ENCODE peak calls at places on chromosome 16, in five cellular contexts. One of them, this sample, is unnamed.

GRCh38 chr16:14232106-14232890 is 161.2 kb downstream of the MRTFB start:
- DNase-seq in SK-N-SH: no peak
- DNase-seq in HCT116: no peak
- DNase-seq in HepG2: no peak
- DNase-seq in GM12878: no peak
- DNase-seq in this sample: no peak

GRCh38 chr16:87780385-87780989 is 14.7 kb upstream of the KLHDC4 start:
- DNase-seq in HCT116: no peak
- DNase-seq in HepG2: no peak
- DNase-seq in GM12878: peak; percentile 87
- DNase-seq in SK-N-SH: no peak
- DNase-seq in this sample: no peak

GRCh38 chr16:30757316-30757715 is 4.5 kb downstream of the CFAP119 start:
- DNase-seq in GM12878: no peak
- DNase-seq in SK-N-SH: no peak
- DNase-seq in HCT116: no peak
- DNase-seq in HepG2: no peak
- DNase-seq in this sample: no peak

GRCh38 chr16:88778541-88779065 is 6.4 kb downstream of the PIEZO1 start:
- DNase-seq in GM12878: no peak
- DNase-seq in HepG2: no peak
- DNase-seq in HCT116: no peak
- DNase-seq in SK-N-SH: no peak
- DNase-seq in this sample: no peak

GRCh38 chr16:72946063-72946462 is 101.9 kb downstream of the ZFHX3 start:
- DNase-seq in GM12878: no peak
- DNase-seq in SK-N-SH: no peak
- DNase-seq in HCT116: no peak
- DNase-seq in HepG2: no peak
- DNase-seq in this sample: no peak

GRCh38 chr16:1260101-1260670 is 4.3 kb downstream of the TPSD1 start:
- DNase-seq in HepG2: no peak
- DNase-seq in GM12878: no peak
- DNase-seq in SK-N-SH: no peak
- DNase-seq in HCT116: no peak
- DNase-seq in this sample: no peak

GRCh38 chr16:11698271-11698689 is 30.0 kb downstream of the SNN start:
- DNase-seq in GM12878: no peak
- DNase-seq in SK-N-SH: no peak
- DNase-seq in HepG2: no peak
- DNase-seq in HCT116: no peak
- DNase-seq in this sample: no peak

GRCh38 chr16:68779891-68780290 is 42.8 kb downstream of the CDH1 start:
- DNase-seq in HCT116: no peak
- DNase-seq in GM12878: no peak
- DNase-seq in SK-N-SH: no peak
- DNase-seq in HepG2: peak; percentile 30
- DNase-seq in this sample: peak; percentile 54

GRCh38 chr16:84277244-84277823 is 17.3 kb upstream of the WFDC1 start:
- DNase-seq in HepG2: peak; percentile 51
- DNase-seq in SK-N-SH: peak; percentile 79
- DNase-seq in GM12878: no peak
- DNase-seq in HCT116: peak; percentile 48
- DNase-seq in this sample: peak; percentile 75

GRCh38 chr16:64641343-64641742 is 480.5 kb downstream of the CDH11 start:
- DNase-seq in GM12878: no peak
- DNase-seq in HCT116: no peak
- DNase-seq in HepG2: no peak
- DNase-seq in SK-N-SH: no peak
- DNase-seq in this sample: no peak

GRCh38 chr16:26889751-26890150 is 177.0 kb upstream of the C16orf82 start:
- DNase-seq in SK-N-SH: no peak
- DNase-seq in HCT116: no peak
- DNase-seq in GM12878: no peak
- DNase-seq in HepG2: no peak
- DNase-seq in this sample: no peak

GRCh38 chr16:89201467-89202377 is 1.4 kb upstream of the SLC22A31 start:
- DNase-seq in HCT116: peak; percentile 84
- DNase-seq in SK-N-SH: peak; percentile 98
- DNase-seq in HepG2: peak; percentile 78
- DNase-seq in GM12878: no peak
- DNase-seq in this sample: peak; percentile 95

GRCh38 chr16:26442333-26442732 is 624.4 kb upstream of the C16orf82 start:
- DNase-seq in GM12878: no peak
- DNase-seq in HepG2: no peak
- DNase-seq in SK-N-SH: no peak
- DNase-seq in HCT116: no peak
- DNase-seq in this sample: no peak

GRCh38 chr16:88019847-88020512 is 68.7 kb downstream of the BANP start:
- DNase-seq in HepG2: no peak
- DNase-seq in GM12878: no peak
- DNase-seq in HCT116: no peak
- DNase-seq in SK-N-SH: peak; percentile 52
- DNase-seq in this sample: no peak

GRCh38 chr16:79088971-79089370 is 511.6 kb downstream of the MAF start:
- DNase-seq in HCT116: no peak
- DNase-seq in GM12878: no peak
- DNase-seq in SK-N-SH: no peak
- DNase-seq in HepG2: no peak
- DNase-seq in this sample: no peak

GRCh38 chr16:49637933-49638695 is 217.8 kb downstream of the ZNF423 start:
- DNase-seq in GM12878: no peak
- DNase-seq in SK-N-SH: no peak
- DNase-seq in HCT116: no peak
- DNase-seq in HepG2: no peak
- DNase-seq in this sample: no peak

GRCh38 chr16:50381679-50382440 is 13.1 kb upstream of the BRD7 start:
- DNase-seq in HCT116: no peak
- DNase-seq in SK-N-SH: no peak
- DNase-seq in HepG2: peak; percentile 68
- DNase-seq in GM12878: no peak
- DNase-seq in this sample: no peak

GRCh38 chr16:84755004-84755672 is 55.3 kb downstream of the USP10 start:
- DNase-seq in SK-N-SH: no peak
- DNase-seq in GM12878: no peak
- DNase-seq in HCT116: no peak
- DNase-seq in HepG2: no peak
- DNase-seq in this sample: no peak

GRCh38 chr16:53055603-53056527 is 1.1 kb downstream of the CHD9 start:
- DNase-seq in HepG2: peak; percentile 70
- DNase-seq in GM12878: no peak
- DNase-seq in HCT116: no peak
- DNase-seq in SK-N-SH: peak; percentile 43
- DNase-seq in this sample: peak; percentile 27

GRCh38 chr16:14418795-14419225 is 211.2 kb downstream of the PARN start:
- DNase-seq in GM12878: no peak
- DNase-seq in SK-N-SH: no peak
- DNase-seq in HCT116: no peak
- DNase-seq in HepG2: no peak
- DNase-seq in this sample: no peak

GRCh38 chr16:87329436-87330256 is 12.5 kb upstream of the C16orf95 start:
- DNase-seq in GM12878: no peak
- DNase-seq in HepG2: no peak
- DNase-seq in SK-N-SH: no peak
- DNase-seq in HCT116: no peak
- DNase-seq in this sample: no peak

GRCh38 chr16:63461248-63461841 is 1425.1 kb upstream of the CDH8 start:
- DNase-seq in SK-N-SH: peak; percentile 18
- DNase-seq in HepG2: peak; percentile 25
- DNase-seq in GM12878: no peak
- DNase-seq in HCT116: no peak
- DNase-seq in this sample: peak; percentile 1

GRCh38 chr16:52497067-52497816 is 49.7 kb downstream of the TOX3 start:
- DNase-seq in HCT116: no peak
- DNase-seq in GM12878: no peak
- DNase-seq in SK-N-SH: peak; percentile 27
- DNase-seq in HepG2: peak; percentile 71
- DNase-seq in this sample: no peak

GRCh38 chr16:73713817-73714495 is 582.7 kb upstream of the PSMD7 start:
- DNase-seq in GM12878: no peak
- DNase-seq in HepG2: peak; percentile 42
- DNase-seq in SK-N-SH: peak; percentile 37
- DNase-seq in HCT116: peak; percentile 27
- DNase-seq in this sample: no peak

GRCh38 chr16:80084614-80085013 is 456.2 kb upstream of the DYNLRB2 start:
- DNase-seq in HepG2: peak; percentile 41
- DNase-seq in HCT116: no peak
- DNase-seq in SK-N-SH: no peak
- DNase-seq in GM12878: no peak
- DNase-seq in this sample: peak; percentile 27

GRCh38 chr16:30769379-30770089 is 7.4 kb downstream of the RNF40 start:
- DNase-seq in HCT116: no peak
- DNase-seq in SK-N-SH: no peak
- DNase-seq in GM12878: no peak
- DNase-seq in HepG2: no peak
- DNase-seq in this sample: no peak

GRCh38 chr16:31876955-31877828 is 3.6 kb downstream of the ZNF267 start:
- DNase-seq in HCT116: no peak
- DNase-seq in HepG2: peak; percentile 87
- DNase-seq in SK-N-SH: no peak
- DNase-seq in GM12878: peak; percentile 94
- DNase-seq in this sample: no peak

DNA sequence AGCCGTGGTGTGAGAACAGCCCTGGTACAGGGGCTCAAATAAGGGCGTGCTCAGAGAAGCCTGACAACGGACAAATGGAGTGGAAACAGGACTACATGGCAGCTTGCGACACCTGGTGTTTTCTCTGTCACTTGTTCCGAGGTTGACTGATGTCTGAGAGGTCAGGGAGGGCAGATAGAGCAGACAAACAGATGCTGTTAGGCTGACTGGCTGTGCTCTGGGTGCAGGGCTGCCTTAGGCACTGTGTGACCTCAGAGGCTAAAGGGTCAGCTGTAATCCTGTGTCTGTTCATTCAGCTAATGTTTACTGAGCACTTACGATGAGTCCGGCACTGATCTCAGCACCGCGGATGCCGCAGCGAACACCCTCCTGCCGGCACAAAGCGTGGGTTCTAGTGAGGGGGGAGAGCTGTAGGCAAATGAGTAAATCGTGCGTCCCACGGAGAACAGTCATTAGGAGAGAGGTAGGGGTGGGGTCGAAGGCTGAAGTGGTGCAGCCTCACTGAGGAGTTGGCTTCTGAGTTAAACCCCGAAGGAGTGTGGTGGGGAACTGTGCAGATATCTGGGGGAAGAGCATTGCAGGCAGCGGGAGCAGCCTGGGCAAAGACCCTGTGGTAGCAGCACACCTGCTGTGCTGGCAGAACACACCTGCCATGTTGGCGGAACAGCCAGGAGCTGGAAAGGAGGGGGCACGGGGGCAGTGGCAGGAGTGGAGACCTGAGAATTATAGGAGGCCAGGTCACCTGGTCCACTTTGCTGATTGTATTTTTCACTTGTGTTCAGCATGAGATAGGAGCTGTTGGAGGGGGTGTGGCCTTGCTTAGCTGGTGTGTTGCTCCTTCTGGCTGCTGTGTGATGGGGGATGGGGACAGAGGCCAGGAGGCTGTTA is 35.0 kb downstream of the GPT2 start:
- DNase-seq in SK-N-SH: no peak
- DNase-seq in GM12878: peak; percentile 54
- DNase-seq in HCT116: no peak
- DNase-seq in HepG2: peak; percentile 97
- DNase-seq in this sample: no peak
- TF ChIP-seq JUND in SK-N-SH: no peak
- TF ChIP-seq JUND in GM12878: no peak
- TF ChIP-seq JUND in HCT116: no peak
- TF ChIP-seq JUND in HepG2: peak; percentile 56
- TF ChIP-seq JUND in this sample: no peak

GRCh38 chr16:66406534-66407368 is 20.3 kb upstream of the BEAN1 start:
- DNase-seq in HepG2: peak; percentile 73
- DNase-seq in SK-N-SH: peak; percentile 90
- DNase-seq in GM12878: no peak
- DNase-seq in HCT116: peak; percentile 64
- DNase-seq in this sample: peak; percentile 76
- TF ChIP-seq JUND in HepG2: no peak
- TF ChIP-seq JUND in SK-N-SH: no peak
- TF ChIP-seq JUND in GM12878: no peak
- TF ChIP-seq JUND in HCT116: no peak
- TF ChIP-seq JUND in this sample: no peak

DNA sequence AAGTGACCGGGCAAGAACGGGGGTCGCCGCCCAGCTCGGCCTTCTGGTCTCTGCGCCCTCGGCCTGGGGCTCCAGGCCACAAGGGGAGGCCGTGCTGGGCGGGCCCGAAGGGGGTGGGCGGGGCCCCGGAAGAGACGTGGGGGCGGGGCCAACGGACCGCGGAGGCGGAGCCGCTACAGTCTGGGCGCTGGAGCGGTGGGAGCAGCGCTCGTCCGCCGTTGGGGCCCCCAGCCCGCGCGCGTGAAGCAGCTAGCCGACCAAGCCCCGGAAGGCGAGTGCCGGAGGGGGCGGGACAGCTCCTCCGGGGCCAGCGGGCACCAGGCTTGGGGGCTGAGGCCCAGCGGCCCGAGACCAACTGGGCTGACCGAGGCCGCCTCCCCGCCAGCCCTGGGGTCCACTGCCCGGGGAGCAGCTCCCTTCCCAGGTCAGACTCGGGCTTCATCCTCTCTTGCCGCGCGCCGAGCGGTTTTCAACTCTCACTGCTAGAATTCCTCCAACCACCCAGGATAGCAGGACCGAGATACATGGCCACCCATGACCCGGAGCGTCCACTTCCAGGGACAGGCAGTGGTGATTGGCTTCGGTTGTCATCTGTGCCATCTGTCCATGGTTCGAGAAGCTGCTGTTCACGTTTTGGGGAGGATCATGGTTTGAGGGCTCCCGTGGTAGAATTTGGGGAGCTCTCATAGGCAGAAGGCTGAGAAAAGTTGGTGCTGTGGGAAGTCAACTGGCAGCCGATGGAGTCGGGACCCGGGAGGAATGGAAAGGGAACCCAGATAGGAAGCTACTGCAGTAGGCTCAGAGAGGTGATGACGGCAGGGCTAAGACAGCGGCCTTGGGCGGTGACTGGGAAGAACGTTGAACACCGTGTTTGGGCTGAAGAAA is 44.6 kb upstream of the LCMT1 start:
- DNase-seq in SK-N-SH: peak; percentile 98
- DNase-seq in HCT116: no peak
- DNase-seq in HepG2: peak; percentile 44
- DNase-seq in GM12878: no peak
- DNase-seq in this sample: peak; percentile 78
- TF ChIP-seq JUND in SK-N-SH: no peak
- TF ChIP-seq JUND in HCT116: no peak
- TF ChIP-seq JUND in HepG2: no peak
- TF ChIP-seq JUND in GM12878: no peak
- TF ChIP-seq JUND in this sample: no peak

GRCh38 chr16:25009822-25010221 is 5.3 kb downstream of the ARHGAP17 start:
- DNase-seq in SK-N-SH: no peak
- DNase-seq in HepG2: no peak
- DNase-seq in GM12878: no peak
- DNase-seq in HCT116: no peak
- DNase-seq in this sample: no peak

GRCh38 chr16:25005445-25006306 is 9.5 kb downstream of the ARHGAP17 start:
- DNase-seq in HepG2: no peak
- DNase-seq in GM12878: no peak
- DNase-seq in SK-N-SH: no peak
- DNase-seq in HCT116: no peak
- DNase-seq in this sample: no peak

GRCh38 chr16:25010542-25010941 is 4.6 kb downstream of the ARHGAP17 start:
- DNase-seq in GM12878: no peak
- DNase-seq in HCT116: no peak
- DNase-seq in HepG2: no peak
- DNase-seq in SK-N-SH: no peak
- DNase-seq in this sample: no peak

GRCh38 chr16:25006504-25007055 is 8.6 kb downstream of the ARHGAP17 start:
- DNase-seq in GM12878: no peak
- DNase-seq in HepG2: peak; percentile 78
- DNase-seq in SK-N-SH: peak; percentile 34
- DNase-seq in HCT116: no peak
- DNase-seq in this sample: no peak

GRCh38 chr16:25007284-25007984 is 7.7 kb downstream of the ARHGAP17 start:
- DNase-seq in SK-N-SH: no peak
- DNase-seq in HCT116: no peak
- DNase-seq in HepG2: no peak
- DNase-seq in GM12878: no peak
- DNase-seq in this sample: no peak
- TF ChIP-seq JUND in SK-N-SH: peak; percentile 65
- TF ChIP-seq JUND in HCT116: no peak
- TF ChIP-seq JUND in HepG2: no peak
- TF ChIP-seq JUND in GM12878: no peak
- TF ChIP-seq JUND in this sample: no peak